ENCODE peak calls at places on chromosomes 6 and 20, in seven cellular contexts. Y, O, F, Q, R, A and D are unnamed samples.

GRCh38 chr6:84739866-84740208 is 24.6 kb downstream of the TBX18 start:
- DNase-seq in F (peak; percentile 71), R (no peak), O (no peak), Y (no peak), A (no peak), Q (no peak), D (no peak)

GRCh38 chr6:156787569-156788492 is 10.7 kb downstream of the ARID1B start:
- DNase-seq in Y (no peak), A (no peak), Q (no peak), R (no peak), O (no peak), F (no peak), D (no peak)

GRCh38 chr6:22147983-22148797 is 148.6 kb downstream of the PRL start:
- DNase-seq in Y (peak; percentile 74), O (peak; percentile 44), R (peak; percentile 75), Q (peak; percentile 51), F (peak; percentile 83), A (peak; percentile 85), D (peak; percentile 76)

GRCh38 chr6:70059047-70059719 is 192.8 kb downstream of the COL19A1 start:
- DNase-seq in O (no peak), Q (no peak), R (no peak), F (no peak), A (no peak), Y (no peak), D (no peak)

GRCh38 chr6:44056392-44057237 is 70.6 kb downstream of the MRPL14 start:
- DNase-seq in F (peak; percentile 88), O (no peak), Q (no peak), A (peak; percentile 59), Y (peak; percentile 90), R (peak; percentile 57), D (no peak)

GRCh38 chr6:107653183-107653580 is 163.3 kb downstream of the SOBP start:
- DNase-seq in F (no peak), O (no peak), A (no peak), Y (no peak), R (no peak), Q (peak; percentile 63), D (no peak)

GRCh38 chr20:3340443-3340842 is 67.0 kb downstream of the DNAAF9 start:
- DNase-seq in R (peak; percentile 81), O (peak; percentile 88), F (peak; percentile 78), Q (no peak), Y (no peak), A (no peak), D (no peak)

GRCh38 chr20:62274332-62275262 is 28.2 kb upstream of the ADRM1 start:
- DNase-seq in Y (peak; percentile 24), R (no peak), A (no peak), Q (no peak), F (no peak), O (no peak), D (no peak)

GRCh38 chr6:107444277-107444676 is 15.1 kb downstream of the PDSS2 start:
- DNase-seq in R (peak; percentile 22), Y (no peak), F (no peak), O (no peak), Q (no peak), A (no peak), D (no peak)

GRCh38 chr6:45965007-45965406 is 50.7 kb downstream of the CLIC5 start:
- DNase-seq in R (peak; percentile 20), Y (peak; percentile 24), A (no peak), O (no peak), Q (no peak), F (peak; percentile 9), D (peak; percentile 18)

GRCh38 chr20:43849496-43850197 is 65.0 kb upstream of the TOX2 start:
- DNase-seq in O (no peak), A (peak; percentile 29), F (peak; percentile 80), Q (no peak), Y (peak; percentile 64), R (peak; percentile 28), D (no peak)

GRCh38 chr6:105783333-105783945 is 302.7 kb upstream of the PRDM1 start:
- DNase-seq in R (no peak), Y (no peak), A (no peak), Q (no peak), O (peak; percentile 46), F (no peak), D (no peak)

GRCh38 chr6:16965679-16966078 is 136.2 kb upstream of the STMND1 start:
- DNase-seq in R (no peak), F (no peak), A (no peak), Y (no peak), O (no peak), Q (no peak), D (no peak)

GRCh38 chr20:19785886-19786285 is 27.8 kb downstream of the RIN2 start:
- DNase-seq in Q (peak; percentile 93), R (peak; percentile 68), O (no peak), A (no peak), Y (no peak), F (no peak), D (no peak)

GRCh38 chr6:135703621-135704020 is 147.9 kb upstream of the PDE7B start:
- DNase-seq in O (no peak), Y (no peak), F (peak; percentile 29), R (peak; percentile 33), Q (no peak), A (no peak), D (no peak)

GRCh38 chr6:117910549-117910948 is 3.5 kb downstream of the SLC35F1 start:
- DNase-seq in R (no peak), F (no peak), A (no peak), Q (no peak), O (no peak), Y (no peak), D (no peak)

GRCh38 chr6:27250955-27251671 is 3.6 kb downstream of the PRSS16 start:
- DNase-seq in Q (peak; percentile 94), F (peak; percentile 52), A (no peak), R (no peak), Y (peak; percentile 30), O (peak; percentile 95), D (no peak)

GRCh38 chr20:17681741-17682102 is 320 bp downstream of the RRBP1 start:
- DNase-seq in R (no peak), O (no peak), A (no peak), F (no peak), Q (no peak), Y (no peak), D (no peak)

GRCh38 chr6:7140631-7141366 is 33.0 kb downstream of the RREB1 start:
- DNase-seq in F (peak; percentile 92), R (peak; percentile 74), A (no peak), O (peak; percentile 92), Y (peak; percentile 70), Q (peak; percentile 91), D (no peak)

GRCh38 chr6:127690588-127690987 is 113.6 kb downstream of the C6orf58 start:
- DNase-seq in A (no peak), O (no peak), Y (no peak), Q (no peak), R (no peak), F (no peak), D (no peak)

GRCh38 chr6:127691147-127691546 is 114.2 kb downstream of the C6orf58 start:
- DNase-seq in Y (no peak), F (no peak), R (no peak), Q (no peak), A (no peak), O (no peak), D (no peak)

GRCh38 chr6:127695108-127695507 is 118.1 kb downstream of the C6orf58 start:
- DNase-seq in Q (no peak), R (no peak), Y (no peak), F (no peak), O (no peak), A (no peak), D (no peak)

GRCh38 chr6:127684501-127684900 is 107.5 kb downstream of the C6orf58 start:
- DNase-seq in F (no peak), O (no peak), A (no peak), R (no peak), Y (no peak), Q (no peak), D (no peak)

DNA sequence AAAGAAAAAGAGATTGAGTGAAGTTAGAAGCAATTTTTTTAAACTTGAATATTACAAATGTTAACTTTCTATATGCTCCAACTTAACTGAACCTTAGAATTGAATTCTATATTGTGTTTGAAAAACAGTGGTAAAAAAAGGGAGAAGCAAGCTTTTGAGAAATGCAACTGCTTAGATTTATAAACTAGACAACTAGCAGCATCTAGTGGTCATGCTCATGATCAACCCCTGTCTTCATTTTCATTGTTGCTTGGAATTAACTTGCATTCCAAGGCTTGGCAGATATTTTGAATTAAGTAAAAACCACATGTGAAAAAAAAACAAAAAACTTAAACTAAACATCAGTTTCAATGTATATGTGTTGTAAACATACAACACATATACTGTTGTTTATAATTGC is 113.1 kb downstream of the C6orf58 start:
- DNase-seq in F (peak; percentile 60), O (no peak), R (peak; percentile 16), A (peak; percentile 1), Q (peak; percentile 18), Y (peak; percentile 55), D (peak; percentile 4)
- TF ChIP-seq CTCF in F (peak; percentile 69), O (no peak), R (peak; percentile 69), A (peak; percentile 71), Q (peak; percentile 65), Y (peak; percentile 78), D (peak; percentile 82)

DNA sequence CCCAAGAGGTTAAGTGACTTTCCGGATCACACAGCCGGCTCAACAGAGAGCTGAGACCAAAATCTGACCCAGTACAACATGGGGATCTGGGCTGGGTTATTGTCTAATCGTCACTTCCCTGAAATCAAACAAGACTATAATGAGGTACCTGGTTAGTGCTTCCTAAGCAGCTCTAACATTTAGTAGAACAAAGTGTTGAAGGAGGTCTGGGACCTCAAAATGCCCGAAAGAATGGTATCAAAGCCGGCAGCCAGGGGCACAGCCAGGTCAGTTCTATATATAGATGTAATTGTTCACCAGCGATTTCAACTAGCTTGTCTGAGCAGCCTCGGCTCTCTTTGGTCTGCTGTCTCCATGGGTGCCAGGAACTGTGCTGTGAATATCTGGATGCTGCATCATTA is 245.5 kb upstream of the ECI2 start:
- DNase-seq in A (no peak), R (no peak), Q (peak; percentile 75), F (no peak), Y (peak; percentile 67), O (no peak), D (no peak)
- H3K4me3 ChIP-seq in A (no peak overlapping the region), R (no peak overlapping the region), Q (no peak overlapping the region), F (no peak overlapping the region), Y (no peak overlapping the region), O (no peak overlapping the region), D (no peak overlapping the region)

GRCh38 chr6:112348891-112349736 is 2.0 kb downstream of the RFPL4B start:
- DNase-seq in F (no peak), Q (no peak), R (peak; percentile 40), O (no peak), A (no peak), Y (no peak), D (no peak)
- TF ChIP-seq CTCF in F (no peak), Q (no peak), R (no peak), O (no peak), A (no peak), Y (no peak), D (no peak)

GRCh38 chr20:41277049-41277448 is 40.5 kb downstream of the ZHX3 start:
- DNase-seq in F (no peak), Q (no peak), R (no peak), O (no peak), A (no peak), Y (no peak), D (no peak)

GRCh38 chr20:41278936-41279335 is 38.6 kb downstream of the ZHX3 start:
- DNase-seq in Q (no peak), O (no peak), Y (no peak), A (no peak), F (no peak), R (no peak), D (no peak)

GRCh38 chr20:41276317-41276751 is 41.2 kb downstream of the ZHX3 start:
- DNase-seq in Q (peak; percentile 7), R (no peak), A (no peak), O (no peak), F (no peak), Y (no peak), D (peak; percentile 75)

GRCh38 chr20:41275181-41275793 is 42.2 kb downstream of the ZHX3 start:
- DNase-seq in Q (no peak), O (no peak), Y (peak; percentile 29), A (peak; percentile 13), F (peak; percentile 87), R (peak; percentile 74), D (peak; percentile 34)

GRCh38 chr20:41279546-41280225 is 37.8 kb downstream of the ZHX3 start:
- DNase-seq in Y (no peak), R (no peak), F (no peak), Q (no peak), O (no peak), A (no peak), D (no peak)
- H3K4me3 ChIP-seq in Y (no peak overlapping the region), R (no peak overlapping the region), F (no peak overlapping the region), Q (no peak overlapping the region), O (no peak overlapping the region), A (no peak overlapping the region), D (no peak overlapping the region)